ENCODE peak calls at places on chromosomes 5 and 9, in six cellular contexts. Q is neural crest cell, I is A172, F is cardiac muscle cell, H is MCF 10A, G is NCI-H146. U is an unnamed sample.

GRCh38 chr9:132651259-132651658 is 18.5 kb downstream of the DDX31 start:
- DNase-seq in F (peak; percentile 95), Q (peak; percentile 11), I (peak; percentile 74), H (peak; percentile 86), G (no peak), U (no peak)

GRCh38 chr5:140345919-140346347 is 470 bp downstream of the HBEGF start:
- DNase-seq in I (peak; percentile 46), G (peak; percentile 38), Q (peak; percentile 50), H (peak; percentile 68), F (peak; percentile 74), U (no peak)

GRCh38 chr5:154819546-154819945 is 30.9 kb downstream of the FAXDC2 start:
- DNase-seq in H (no peak), F (no peak), I (no peak), Q (no peak), G (no peak), U (no peak)

GRCh38 chr5:61926911-61927310 is 379.1 kb upstream of the KIF2A start:
- DNase-seq in G (no peak), I (no peak), H (no peak), F (no peak), Q (no peak), U (no peak)

GRCh38 chr5:132426525-132427138 is 57.1 kb downstream of the SLC22A5 start:
- DNase-seq in Q (no peak), F (peak; percentile 91), G (peak; percentile 19), I (peak; percentile 96), H (peak; percentile 96), U (no peak)

GRCh38 chr5:168353216-168353957 is 61.9 kb downstream of the WWC1 start:
- DNase-seq in F (peak; percentile 21), G (no peak), Q (no peak), I (no peak), H (peak; percentile 20), U (no peak)

GRCh38 chr9:116697341-116697740 is 10.2 kb downstream of the TRIM32 start:
- DNase-seq in F (no peak), I (peak; percentile 36), H (no peak), Q (no peak), G (no peak), U (no peak)

GRCh38 chr9:6944093-6944551 is 186.3 kb downstream of the KDM4C start:
- DNase-seq in F (peak; percentile 86), I (peak; percentile 48), Q (no peak), H (peak; percentile 85), G (peak; percentile 47), U (no peak)

GRCh38 chr5:155475318-155475717 is 461.8 kb downstream of the KIF4B start:
- DNase-seq in F (no peak), H (no peak), G (no peak), Q (no peak), I (no peak), U (no peak)

U was measured in NCI-H1417 treated with DMSO at 0.1 percent for 48 hours.